ENCODE peak calls at places on chromosome 21, in four cellular contexts. B is heart left ventricle, S is GM20000, D is fibroblast of gingiva. O is an unnamed sample.

GRCh38 chr21:41166947-41167346 is 1.0 kb upstream of the BACE2 start:
- DNase-seq in B (peak; percentile 40), S (no peak), D (no peak), O (no peak)

GRCh38 chr21:41507521-41508414 is at the start of gene TMPRSS2:
- DNase-seq in B (no peak), S (no peak), D (no peak), O (no peak)

GRCh38 chr21:20220586-20220985 is 777.6 kb upstream of the NCAM2 start:
- DNase-seq in B (no peak), S (no peak), D (no peak), O (no peak)

GRCh38 chr21:32253215-32253641 is 25.6 kb downstream of the MIS18A start:
- DNase-seq in B (peak; percentile 70), S (no peak), D (no peak), O (no peak)

GRCh38 chr21:15848632-15849031 is 118.8 kb downstream of the USP25 start:
- DNase-seq in B (no peak), S (no peak), D (no peak), O (no peak)

GRCh38 chr21:44805226-44805625 is 3.6 kb upstream of the UBE2G2 start:
- DNase-seq in B (no peak), S (no peak), D (no peak), O (no peak)

GRCh38 chr21:38850277-38850951 is 44.7 kb downstream of the ETS2 start:
- DNase-seq in B (no peak), S (no peak), D (no peak), O (no peak)

GRCh38 chr21:16079830-16080229 is 350.0 kb downstream of the USP25 start:
- DNase-seq in B (no peak), S (no peak), D (peak; percentile 64), O (no peak)

GRCh38 chr21:32727478-32727727 is 410 bp downstream of the SYNJ1 start:
- DNase-seq in B (no peak), S (no peak), D (no peak), O (no peak)

GRCh38 chr21:44615881-44616590 is 4.2 kb downstream of the KRTAP10-8 start:
- DNase-seq in B (no peak), S (no peak), D (no peak), O (no peak)

GRCh38 chr21:32249551-32250280 is 29.1 kb downstream of the MIS18A start:
- DNase-seq in B (no peak), S (no peak), D (no peak), O (no peak)

GRCh38 chr21:32008714-32009113 is 135.9 kb downstream of the HUNK start:
- DNase-seq in B (no peak), S (no peak), D (no peak), O (no peak)

GRCh38 chr21:31158789-31159581 is 120.7 kb upstream of the KRTAP19-8 start:
- DNase-seq in B (no peak), S (peak; percentile 7), D (no peak), O (no peak)

GRCh38 chr21:34836103-34836932 is 167.5 kb downstream of the CLIC6 start:
- DNase-seq in B (no peak), S (no peak), D (peak; percentile 100), O (no peak)